ENCODE peak calls at places on chromosomes 7 and 10, in four cellular contexts. T is pancreas, U is hepatocyte, K is H9. B is an unnamed sample. For H3K9me3, the result is how much of the 10 kb centered on the place peaks cover.

GRCh38 chr7:13107291-13107690 is 419.9 kb downstream of the ARL4A start:
- DNase-seq in T (no peak), U (no peak), K (no peak), B (no peak)

GRCh38 chr10:3887885-3888476 is 103.0 kb upstream of the KLF6 start:
- DNase-seq in T (no peak), U (peak), K (peak), B (peak)

GRCh38 chr10:70117646-70118045 is 15.0 kb downstream of the AIFM2 start:
- DNase-seq in T (no peak), U (no peak), K (no peak), B (no peak)

GRCh38 chr10:62632071-62632809 is 172.3 kb upstream of the ADO start:
- DNase-seq in T (no peak), U (no peak), K (no peak), B (no peak)

GRCh38 chr7:101231644-101232043 is 6.0 kb downstream of the CLDN15 start:
- DNase-seq in T (no peak), U (peak), K (no peak), B (no peak)

GRCh38 chr10:112792487-112793196 is 157.4 kb upstream of the TCF7L2 start:
- DNase-seq in T (no peak), U (no peak), K (no peak), B (peak)

GRCh38 chr10:50421026-50421719 is 169.9 kb upstream of the ASAH2 start:
- DNase-seq in T (no peak), U (peak), K (peak), B (no peak)

GRCh38 chr10:66202101-66202500 is 723.7 kb upstream of the LRRTM3 start:
- DNase-seq in T (no peak), U (no peak), K (no peak), B (no peak)

DNA sequence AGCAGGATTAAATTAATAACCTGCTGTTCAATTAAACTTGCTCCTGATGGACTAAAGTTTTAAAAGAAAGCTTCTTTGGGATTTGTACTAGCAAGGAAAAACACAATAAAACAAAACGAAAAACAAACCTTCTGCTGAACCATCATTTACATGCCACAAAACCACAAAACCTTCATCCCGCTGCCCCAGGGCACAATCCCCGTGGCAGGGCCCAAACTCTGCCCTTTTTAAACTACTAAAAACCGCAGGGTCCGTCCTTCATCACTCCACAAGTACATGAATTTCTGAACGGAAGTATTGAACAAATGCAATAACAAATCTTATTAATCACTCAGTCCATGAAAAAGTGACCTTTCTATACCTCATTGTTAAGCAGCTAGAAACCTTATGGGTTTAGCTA is 197.6 kb downstream of the TCERG1L start:
- DNase-seq in T (no peak), U (no peak), K (no peak), B (no peak)
- H3K9me3 ChIP-seq in T (under half), U (under half), K (under half), B (under half)

GRCh38 chr7:4025211-4025610 is 656.9 kb upstream of the FOXK1 start:
- DNase-seq in T (no peak), U (no peak), K (no peak), B (no peak)
- H3K9me3 ChIP-seq in T (under half), U (under half), K (under half), B (under half)

DNA sequence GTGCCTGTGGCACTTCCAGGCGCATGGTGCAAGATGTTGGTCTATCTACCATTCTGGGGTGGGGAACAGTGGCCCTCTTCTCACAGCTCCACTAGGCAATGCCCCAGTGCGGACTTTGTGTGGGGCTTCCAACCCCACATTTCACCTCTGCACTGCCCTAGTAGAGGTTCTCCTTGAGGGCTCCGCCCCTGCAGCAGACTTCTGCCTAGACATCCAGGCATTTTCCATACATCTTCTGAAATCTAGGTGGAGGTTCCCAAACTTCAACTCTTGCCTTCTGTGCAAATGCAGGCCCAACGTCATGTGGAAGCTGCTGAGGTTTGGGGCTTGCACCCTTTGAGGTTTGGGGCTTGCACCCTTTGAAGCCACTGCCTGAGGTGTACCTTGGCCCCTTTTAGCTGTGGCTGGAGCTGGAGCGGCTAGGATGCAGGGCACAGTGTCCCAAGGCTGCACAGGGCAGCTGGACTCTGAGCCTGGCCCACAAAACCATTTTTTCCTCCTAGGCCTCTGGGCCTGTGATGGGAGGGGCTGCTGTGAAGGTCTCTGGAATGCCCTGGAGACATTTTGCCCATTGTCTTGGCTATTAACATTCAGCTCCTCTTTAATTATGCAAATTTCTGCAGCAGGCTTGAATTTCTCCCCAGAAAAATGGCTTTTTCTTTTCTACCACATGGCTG is 130.6 kb upstream of the EFCAB10 start:
- DNase-seq in T (no peak), U (no peak), K (no peak), B (no peak)
- H3K9me3 ChIP-seq in T (under half), U (under half), K (under half), B (under half)

DNA sequence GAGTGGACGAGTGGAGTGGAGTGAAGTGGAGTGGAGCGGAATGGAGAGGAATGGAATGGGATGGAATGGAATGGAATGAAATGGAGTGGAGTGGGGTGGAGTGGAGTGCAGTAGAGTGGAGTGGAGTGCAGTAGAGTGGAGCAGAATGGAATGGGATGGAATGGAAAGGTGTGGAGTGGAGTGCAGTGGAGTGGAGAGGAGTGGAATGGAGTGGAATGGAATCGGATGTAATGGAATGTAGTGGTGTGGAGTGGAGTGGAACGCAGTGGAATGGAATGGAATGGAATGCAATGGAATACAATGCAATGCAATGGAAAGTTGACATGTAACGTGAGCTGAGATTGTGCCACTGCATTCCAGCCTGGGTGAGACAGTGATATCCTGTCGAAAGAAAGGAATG is 46.4 kb downstream of the ZNF716 start:
- DNase-seq in T (no peak), U (no peak), K (no peak), B (no peak)
- H3K9me3 ChIP-seq in T (under half), U (under half), K (half or more), B (under half)

GRCh38 chr10:45624724-45625123 is 47.8 kb downstream of the ZFAND4 start:
- DNase-seq in T (no peak), U (no peak), K (no peak), B (no peak)
- H3K9me3 ChIP-seq in T (under half), U (under half), K (under half), B (under half)

DNA sequence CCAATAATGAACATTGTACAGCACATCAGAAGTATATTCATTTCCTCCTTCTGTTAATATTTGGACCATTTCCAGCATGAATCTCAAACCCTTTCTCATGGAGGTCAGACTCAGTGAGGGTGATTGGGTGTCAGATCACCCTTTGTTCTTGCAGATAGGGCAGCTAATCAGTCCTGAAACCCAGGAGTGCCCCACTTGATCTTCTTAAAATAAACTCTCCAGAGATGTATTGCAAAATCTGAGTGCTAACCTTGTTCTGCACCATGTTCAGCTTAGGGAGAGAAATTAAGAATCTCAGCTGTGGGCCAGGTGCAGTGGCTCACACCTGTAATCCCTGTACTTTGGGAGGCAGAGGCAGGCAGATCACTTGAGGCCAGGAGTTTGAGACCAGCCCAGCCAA is 869.4 kb downstream of the TYW1 start:
- DNase-seq in T (no peak), U (no peak), K (no peak), B (no peak)
- H3K9me3 ChIP-seq in T (under half), U (under half), K (under half), B (under half)

GRCh38 chr7:158113321-158114025 is 474.1 kb downstream of the PTPRN2 start:
- DNase-seq in T (no peak), U (no peak), K (no peak), B (no peak)
- H3K9me3 ChIP-seq in T (under half), U (under half), K (under half), B (under half)

DNA sequence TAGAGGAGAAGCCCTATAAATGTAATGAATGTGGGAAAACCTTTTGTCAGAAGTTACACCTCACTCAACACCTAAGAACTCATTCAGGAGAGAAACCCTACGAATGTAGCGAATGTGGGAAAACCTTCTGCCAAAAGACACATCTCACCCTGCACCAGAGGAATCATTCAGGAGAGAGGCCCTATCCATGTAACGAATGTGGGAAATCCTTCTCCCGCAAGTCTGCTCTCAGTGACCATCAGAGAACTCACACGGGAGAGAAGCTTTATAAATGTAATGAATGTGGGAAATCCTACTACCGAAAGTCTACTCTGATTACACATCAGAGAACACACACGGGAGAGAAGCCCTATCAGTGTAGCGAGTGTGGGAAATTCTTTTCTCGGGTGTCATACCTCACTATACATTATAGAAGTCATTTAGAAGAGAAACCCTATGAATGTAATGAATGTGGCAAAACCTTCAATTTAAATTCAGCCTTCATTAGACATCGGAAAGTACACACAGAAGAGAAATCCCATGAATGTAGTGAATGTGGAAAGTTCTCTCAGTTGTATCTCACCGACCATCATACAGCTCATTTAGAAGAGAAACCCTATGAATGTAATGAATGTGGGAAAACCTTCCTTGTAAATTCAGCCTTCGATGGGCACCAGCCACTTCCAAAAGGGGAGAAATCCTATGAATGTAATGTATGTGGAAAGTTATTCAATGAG is 18.9 kb downstream of the RBAK start:
- DNase-seq in T (no peak), U (no peak), K (no peak), B (no peak)
- H3K9me3 ChIP-seq in T (under half), U (half or more), K (half or more), B (under half)

B was measured in uterus.